ENCODE peak calls at places on chromosomes 5 and 9, in four cellular contexts. One of them, this sample, is unnamed.

GRCh38 chr9:91740713-91741112 is 209.3 kb downstream of the ROR2 start:
- DNase-seq in HEK293T: no peak
- DNase-seq in stimulated activated effector memory CD8-positive, alpha-beta T cell treated with anti-CD3 and anti-CD28 coated beads, Interleukin-12 subunit alpha, Interleukin-12 subunit beta, amount 100 ng/mL, for 72 hours: no peak
- DNase-seq in HTR-8/SVneo: peak; percentile 11
- DNase-seq in this sample: no peak

GRCh38 chr5:141342773-141343172 is 856 bp upstream of the PCDHGA3 start:
- DNase-seq in HEK293T: no peak
- DNase-seq in stimulated activated effector memory CD8-positive, alpha-beta T cell treated with anti-CD3 and anti-CD28 coated beads, Interleukin-12 subunit alpha, Interleukin-12 subunit beta, amount 100 ng/mL, for 72 hours: no peak
- DNase-seq in HTR-8/SVneo: no peak
- DNase-seq in this sample: no peak

GRCh38 chr5:111360173-111360572 is 136.0 kb downstream of the CAMK4 start:
- DNase-seq in HTR-8/SVneo: no peak
- DNase-seq in HEK293T: no peak
- DNase-seq in stimulated activated effector memory CD8-positive, alpha-beta T cell treated with anti-CD3 and anti-CD28 coated beads, Interleukin-12 subunit alpha, Interleukin-12 subunit beta, amount 100 ng/mL, for 72 hours: no peak
- DNase-seq in this sample: no peak

GRCh38 chr5:10366310-10367297 is 13.1 kb downstream of the MARCHF6 start:
- DNase-seq in HTR-8/SVneo: no peak
- DNase-seq in HEK293T: no peak
- DNase-seq in stimulated activated effector memory CD8-positive, alpha-beta T cell treated with anti-CD3 and anti-CD28 coated beads, Interleukin-12 subunit alpha, Interleukin-12 subunit beta, amount 100 ng/mL, for 72 hours: no peak
- DNase-seq in this sample: no peak

GRCh38 chr5:137218471-137218870 is 280.7 kb downstream of the SPOCK1 start:
- DNase-seq in HEK293T: no peak
- DNase-seq in stimulated activated effector memory CD8-positive, alpha-beta T cell treated with anti-CD3 and anti-CD28 coated beads, Interleukin-12 subunit alpha, Interleukin-12 subunit beta, amount 100 ng/mL, for 72 hours: no peak
- DNase-seq in HTR-8/SVneo: no peak
- DNase-seq in this sample: no peak

GRCh38 chr9:128733256-128733655 is 9.3 kb upstream of the ZDHHC12 start:
- DNase-seq in HTR-8/SVneo: peak; percentile 80
- DNase-seq in stimulated activated effector memory CD8-positive, alpha-beta T cell treated with anti-CD3 and anti-CD28 coated beads, Interleukin-12 subunit alpha, Interleukin-12 subunit beta, amount 100 ng/mL, for 72 hours: no peak
- DNase-seq in HEK293T: peak; percentile 84
- DNase-seq in this sample: peak; percentile 94

GRCh38 chr9:79371301-79371700 is 200.5 kb upstream of the TLE4 start:
- DNase-seq in HEK293T: no peak
- DNase-seq in stimulated activated effector memory CD8-positive, alpha-beta T cell treated with anti-CD3 and anti-CD28 coated beads, Interleukin-12 subunit alpha, Interleukin-12 subunit beta, amount 100 ng/mL, for 72 hours: no peak
- DNase-seq in HTR-8/SVneo: no peak
- DNase-seq in this sample: no peak

GRCh38 chr5:33766023-33766422 is 125.8 kb downstream of the ADAMTS12 start:
- DNase-seq in HTR-8/SVneo: no peak
- DNase-seq in HEK293T: no peak
- DNase-seq in stimulated activated effector memory CD8-positive, alpha-beta T cell treated with anti-CD3 and anti-CD28 coated beads, Interleukin-12 subunit alpha, Interleukin-12 subunit beta, amount 100 ng/mL, for 72 hours: no peak
- DNase-seq in this sample: no peak

GRCh38 chr9:34386656-34387055 is 10.0 kb upstream of the MYORG start:
- DNase-seq in HTR-8/SVneo: no peak
- DNase-seq in HEK293T: no peak
- DNase-seq in stimulated activated effector memory CD8-positive, alpha-beta T cell treated with anti-CD3 and anti-CD28 coated beads, Interleukin-12 subunit alpha, Interleukin-12 subunit beta, amount 100 ng/mL, for 72 hours: no peak
- DNase-seq in this sample: no peak

GRCh38 chr5:159286420-159287035 is 23.4 kb downstream of the UBLCP1 start:
- DNase-seq in stimulated activated effector memory CD8-positive, alpha-beta T cell treated with anti-CD3 and anti-CD28 coated beads, Interleukin-12 subunit alpha, Interleukin-12 subunit beta, amount 100 ng/mL, for 72 hours: no peak
- DNase-seq in HEK293T: peak; percentile 23
- DNase-seq in HTR-8/SVneo: no peak
- DNase-seq in this sample: no peak

GRCh38 chr5:43536972-43537371 is 19.9 kb downstream of the PAIP1 start:
- DNase-seq in stimulated activated effector memory CD8-positive, alpha-beta T cell treated with anti-CD3 and anti-CD28 coated beads, Interleukin-12 subunit alpha, Interleukin-12 subunit beta, amount 100 ng/mL, for 72 hours: no peak
- DNase-seq in HEK293T: no peak
- DNase-seq in HTR-8/SVneo: no peak
- DNase-seq in this sample: no peak

GRCh38 chr5:96957125-96958041 is 21.5 kb downstream of the LNPEP start:
- DNase-seq in stimulated activated effector memory CD8-positive, alpha-beta T cell treated with anti-CD3 and anti-CD28 coated beads, Interleukin-12 subunit alpha, Interleukin-12 subunit beta, amount 100 ng/mL, for 72 hours: no peak
- DNase-seq in HTR-8/SVneo: no peak
- DNase-seq in HEK293T: no peak
- DNase-seq in this sample: no peak

GRCh38 chr9:91163773-91164471 is 197.8 kb downstream of the AUH start:
- DNase-seq in stimulated activated effector memory CD8-positive, alpha-beta T cell treated with anti-CD3 and anti-CD28 coated beads, Interleukin-12 subunit alpha, Interleukin-12 subunit beta, amount 100 ng/mL, for 72 hours: peak; percentile 82
- DNase-seq in HTR-8/SVneo: no peak
- DNase-seq in HEK293T: no peak
- DNase-seq in this sample: no peak

GRCh38 chr5:16736158-16736994 is 119.6 kb upstream of the RETREG1 start:
- DNase-seq in HTR-8/SVneo: no peak
- DNase-seq in HEK293T: no peak
- DNase-seq in stimulated activated effector memory CD8-positive, alpha-beta T cell treated with anti-CD3 and anti-CD28 coated beads, Interleukin-12 subunit alpha, Interleukin-12 subunit beta, amount 100 ng/mL, for 72 hours: no peak
- DNase-seq in this sample: no peak

GRCh38 chr5:103821361-103821760 is 258.8 kb upstream of the NUDT12 start:
- DNase-seq in HTR-8/SVneo: no peak
- DNase-seq in HEK293T: no peak
- DNase-seq in stimulated activated effector memory CD8-positive, alpha-beta T cell treated with anti-CD3 and anti-CD28 coated beads, Interleukin-12 subunit alpha, Interleukin-12 subunit beta, amount 100 ng/mL, for 72 hours: no peak
- DNase-seq in this sample: no peak

GRCh38 chr9:91676042-91676441 is 252.4 kb upstream of the NFIL3 start:
- DNase-seq in HTR-8/SVneo: peak; percentile 24
- DNase-seq in HEK293T: no peak
- DNase-seq in stimulated activated effector memory CD8-positive, alpha-beta T cell treated with anti-CD3 and anti-CD28 coated beads, Interleukin-12 subunit alpha, Interleukin-12 subunit beta, amount 100 ng/mL, for 72 hours: no peak
- DNase-seq in this sample: no peak

GRCh38 chr9:135468866-135469521 is 10.6 kb upstream of the PPP1R26 start:
- DNase-seq in HEK293T: no peak
- DNase-seq in HTR-8/SVneo: no peak
- DNase-seq in stimulated activated effector memory CD8-positive, alpha-beta T cell treated with anti-CD3 and anti-CD28 coated beads, Interleukin-12 subunit alpha, Interleukin-12 subunit beta, amount 100 ng/mL, for 72 hours: peak; percentile 75
- DNase-seq in this sample: no peak

GRCh38 chr9:127360205-127360604 is 36.8 kb upstream of the SLC2A8 start:
- DNase-seq in stimulated activated effector memory CD8-positive, alpha-beta T cell treated with anti-CD3 and anti-CD28 coated beads, Interleukin-12 subunit alpha, Interleukin-12 subunit beta, amount 100 ng/mL, for 72 hours: no peak
- DNase-seq in HTR-8/SVneo: no peak
- DNase-seq in HEK293T: no peak
- DNase-seq in this sample: no peak

GRCh38 chr9:136016221-136016881 is 55.2 kb upstream of the UBAC1 start:
- DNase-seq in stimulated activated effector memory CD8-positive, alpha-beta T cell treated with anti-CD3 and anti-CD28 coated beads, Interleukin-12 subunit alpha, Interleukin-12 subunit beta, amount 100 ng/mL, for 72 hours: no peak
- DNase-seq in HEK293T: no peak
- DNase-seq in HTR-8/SVneo: no peak
- DNase-seq in this sample: no peak

GRCh38 chr5:17989567-17989966 is 355.3 kb downstream of the TAF11L14 start:
- DNase-seq in HTR-8/SVneo: no peak
- DNase-seq in HEK293T: no peak
- DNase-seq in stimulated activated effector memory CD8-positive, alpha-beta T cell treated with anti-CD3 and anti-CD28 coated beads, Interleukin-12 subunit alpha, Interleukin-12 subunit beta, amount 100 ng/mL, for 72 hours: no peak
- DNase-seq in this sample: no peak

GRCh38 chr5:8013951-8014844 is 145.2 kb downstream of the MTRR start:
- DNase-seq in HEK293T: no peak
- DNase-seq in stimulated activated effector memory CD8-positive, alpha-beta T cell treated with anti-CD3 and anti-CD28 coated beads, Interleukin-12 subunit alpha, Interleukin-12 subunit beta, amount 100 ng/mL, for 72 hours: no peak
- DNase-seq in HTR-8/SVneo: no peak
- DNase-seq in this sample: no peak

GRCh38 chr5:53211799-53212198 is 102.2 kb upstream of the MOCS2 start:
- DNase-seq in HEK293T: no peak
- DNase-seq in stimulated activated effector memory CD8-positive, alpha-beta T cell treated with anti-CD3 and anti-CD28 coated beads, Interleukin-12 subunit alpha, Interleukin-12 subunit beta, amount 100 ng/mL, for 72 hours: no peak
- DNase-seq in HTR-8/SVneo: no peak
- DNase-seq in this sample: no peak

GRCh38 chr5:140480310-140481014 is 67.0 kb upstream of the EIF4EBP3 start:
- DNase-seq in HEK293T: no peak
- DNase-seq in stimulated activated effector memory CD8-positive, alpha-beta T cell treated with anti-CD3 and anti-CD28 coated beads, Interleukin-12 subunit alpha, Interleukin-12 subunit beta, amount 100 ng/mL, for 72 hours: no peak
- DNase-seq in HTR-8/SVneo: no peak
- DNase-seq in this sample: no peak

GRCh38 chr9:132372177-132373095 is 17.6 kb upstream of the SETX start:
- DNase-seq in HTR-8/SVneo: peak; percentile 24
- DNase-seq in stimulated activated effector memory CD8-positive, alpha-beta T cell treated with anti-CD3 and anti-CD28 coated beads, Interleukin-12 subunit alpha, Interleukin-12 subunit beta, amount 100 ng/mL, for 72 hours: no peak
- DNase-seq in HEK293T: no peak
- DNase-seq in this sample: no peak

GRCh38 chr5:78387468-78388153 is 27.2 kb downstream of the SCAMP1 start:
- DNase-seq in HTR-8/SVneo: no peak
- DNase-seq in HEK293T: no peak
- DNase-seq in stimulated activated effector memory CD8-positive, alpha-beta T cell treated with anti-CD3 and anti-CD28 coated beads, Interleukin-12 subunit alpha, Interleukin-12 subunit beta, amount 100 ng/mL, for 72 hours: no peak
- DNase-seq in this sample: no peak

GRCh38 chr9:124602632-124603031 is 95.4 kb upstream of the NR5A1 start:
- DNase-seq in stimulated activated effector memory CD8-positive, alpha-beta T cell treated with anti-CD3 and anti-CD28 coated beads, Interleukin-12 subunit alpha, Interleukin-12 subunit beta, amount 100 ng/mL, for 72 hours: no peak
- DNase-seq in HTR-8/SVneo: no peak
- DNase-seq in HEK293T: no peak
- DNase-seq in this sample: no peak

GRCh38 chr9:86241216-86241615 is 18.2 kb downstream of the C9orf153 start:
- DNase-seq in HTR-8/SVneo: no peak
- DNase-seq in HEK293T: no peak
- DNase-seq in stimulated activated effector memory CD8-positive, alpha-beta T cell treated with anti-CD3 and anti-CD28 coated beads, Interleukin-12 subunit alpha, Interleukin-12 subunit beta, amount 100 ng/mL, for 72 hours: no peak
- DNase-seq in this sample: no peak

GRCh38 chr5:134248271-134248670 is 22.4 kb upstream of the PPP2CA start:
- DNase-seq in HEK293T: no peak
- DNase-seq in stimulated activated effector memory CD8-positive, alpha-beta T cell treated with anti-CD3 and anti-CD28 coated beads, Interleukin-12 subunit alpha, Interleukin-12 subunit beta, amount 100 ng/mL, for 72 hours: no peak
- DNase-seq in HTR-8/SVneo: no peak
- DNase-seq in this sample: no peak

GRCh38 chr5:172534229-172535169 is 80.2 kb upstream of the SH3PXD2B start:
- DNase-seq in HEK293T: no peak
- DNase-seq in HTR-8/SVneo: no peak
- DNase-seq in stimulated activated effector memory CD8-positive, alpha-beta T cell treated with anti-CD3 and anti-CD28 coated beads, Interleukin-12 subunit alpha, Interleukin-12 subunit beta, amount 100 ng/mL, for 72 hours: peak; percentile 40
- DNase-seq in this sample: no peak

GRCh38 chr9:6443661-6444060 is 30.7 kb downstream of the UHRF2 start:
- DNase-seq in stimulated activated effector memory CD8-positive, alpha-beta T cell treated with anti-CD3 and anti-CD28 coated beads, Interleukin-12 subunit alpha, Interleukin-12 subunit beta, amount 100 ng/mL, for 72 hours: no peak
- DNase-seq in HEK293T: no peak
- DNase-seq in HTR-8/SVneo: no peak
- DNase-seq in this sample: no peak

GRCh38 chr5:137312060-137312459 is 187.1 kb downstream of the SPOCK1 start:
- DNase-seq in HEK293T: no peak
- DNase-seq in HTR-8/SVneo: no peak
- DNase-seq in stimulated activated effector memory CD8-positive, alpha-beta T cell treated with anti-CD3 and anti-CD28 coated beads, Interleukin-12 subunit alpha, Interleukin-12 subunit beta, amount 100 ng/mL, for 72 hours: no peak
- DNase-seq in this sample: no peak

GRCh38 chr5:136042665-136043121 is 13.9 kb downstream of the TGFBI start:
- DNase-seq in HTR-8/SVneo: no peak
- DNase-seq in stimulated activated effector memory CD8-positive, alpha-beta T cell treated with anti-CD3 and anti-CD28 coated beads, Interleukin-12 subunit alpha, Interleukin-12 subunit beta, amount 100 ng/mL, for 72 hours: no peak
- DNase-seq in HEK293T: no peak
- DNase-seq in this sample: no peak

GRCh38 chr9:92294297-92294676 is 790 bp upstream of the IARS1 start:
- DNase-seq in HEK293T: no peak
- DNase-seq in HTR-8/SVneo: no peak
- DNase-seq in stimulated activated effector memory CD8-positive, alpha-beta T cell treated with anti-CD3 and anti-CD28 coated beads, Interleukin-12 subunit alpha, Interleukin-12 subunit beta, amount 100 ng/mL, for 72 hours: peak; percentile 66
- DNase-seq in this sample: no peak

GRCh38 chr5:107466233-107466769 is 204.4 kb downstream of the EFNA5 start:
- DNase-seq in stimulated activated effector memory CD8-positive, alpha-beta T cell treated with anti-CD3 and anti-CD28 coated beads, Interleukin-12 subunit alpha, Interleukin-12 subunit beta, amount 100 ng/mL, for 72 hours: no peak
- DNase-seq in HEK293T: peak; percentile 12
- DNase-seq in HTR-8/SVneo: peak; percentile 55
- DNase-seq in this sample: no peak

GRCh38 chr5:172801184-172801671 is 30.2 kb upstream of the DUSP1 start:
- DNase-seq in HTR-8/SVneo: peak; percentile 50
- DNase-seq in HEK293T: no peak
- DNase-seq in stimulated activated effector memory CD8-positive, alpha-beta T cell treated with anti-CD3 and anti-CD28 coated beads, Interleukin-12 subunit alpha, Interleukin-12 subunit beta, amount 100 ng/mL, for 72 hours: no peak
- DNase-seq in this sample: no peak

GRCh38 chr9:135611875-135612209 is 27.5 kb downstream of the GLT6D1 start:
- DNase-seq in HTR-8/SVneo: no peak
- DNase-seq in stimulated activated effector memory CD8-positive, alpha-beta T cell treated with anti-CD3 and anti-CD28 coated beads, Interleukin-12 subunit alpha, Interleukin-12 subunit beta, amount 100 ng/mL, for 72 hours: no peak
- DNase-seq in HEK293T: no peak
- DNase-seq in this sample: no peak